ENCODE peak calls at places on chromosomes 2 and 18, in eight cellular contexts. One of them, this sample, is unnamed. For H3K4me1, the result is how much of the 10 kb centered on the place peaks cover.

GRCh38 chr2:127561371-127561770 is 25.9 kb downstream of the MYO7B start:
- DNase-seq in heart left ventricle: no peak
- DNase-seq in psoas muscle: no peak
- DNase-seq in CD8-positive, alpha-beta memory T cell: no peak
- DNase-seq in right lobe of liver: no peak
- DNase-seq in fibroblast of lung: no peak
- DNase-seq in MM.1S: no peak
- DNase-seq in CD8-positive, alpha-beta T cell: no peak
- DNase-seq in this sample: no peak

GRCh38 chr2:233439191-233439590 is 84.9 kb downstream of the DGKD start:
- DNase-seq in psoas muscle: peak
- DNase-seq in right lobe of liver: peak
- DNase-seq in fibroblast of lung: peak
- DNase-seq in CD8-positive, alpha-beta memory T cell: no peak
- DNase-seq in MM.1S: no peak
- DNase-seq in CD8-positive, alpha-beta T cell: no peak
- DNase-seq in heart left ventricle: peak
- DNase-seq in this sample: no peak

GRCh38 chr2:189124175-189124574 is 55.4 kb downstream of the COL5A2 start:
- DNase-seq in right lobe of liver: no peak
- DNase-seq in MM.1S: no peak
- DNase-seq in CD8-positive, alpha-beta T cell: no peak
- DNase-seq in fibroblast of lung: peak
- DNase-seq in psoas muscle: no peak
- DNase-seq in CD8-positive, alpha-beta memory T cell: no peak
- DNase-seq in heart left ventricle: no peak
- DNase-seq in this sample: no peak

GRCh38 chr2:23422089-23423061 is 37.4 kb downstream of the KLHL29 start:
- DNase-seq in fibroblast of lung: no peak
- DNase-seq in psoas muscle: no peak
- DNase-seq in CD8-positive, alpha-beta memory T cell: no peak
- DNase-seq in CD8-positive, alpha-beta T cell: no peak
- DNase-seq in heart left ventricle: peak
- DNase-seq in right lobe of liver: no peak
- DNase-seq in MM.1S: no peak
- DNase-seq in this sample: no peak

GRCh38 chr18:33440384-33441043 is at the start of gene CCDC178:
- DNase-seq in heart left ventricle: peak
- DNase-seq in fibroblast of lung: peak
- DNase-seq in right lobe of liver: no peak
- DNase-seq in CD8-positive, alpha-beta T cell: no peak
- DNase-seq in CD8-positive, alpha-beta memory T cell: no peak
- DNase-seq in MM.1S: no peak
- DNase-seq in psoas muscle: no peak
- DNase-seq in this sample: no peak

GRCh38 chr2:150482667-150483260 is 4.7 kb downstream of the RND3 start:
- DNase-seq in MM.1S: no peak
- DNase-seq in heart left ventricle: no peak
- DNase-seq in right lobe of liver: no peak
- DNase-seq in fibroblast of lung: no peak
- DNase-seq in CD8-positive, alpha-beta T cell: no peak
- DNase-seq in psoas muscle: no peak
- DNase-seq in CD8-positive, alpha-beta memory T cell: no peak
- DNase-seq in this sample: no peak

GRCh38 chr2:99648115-99648850 is 158.5 kb upstream of the REV1 start:
- DNase-seq in CD8-positive, alpha-beta memory T cell: no peak
- DNase-seq in right lobe of liver: no peak
- DNase-seq in heart left ventricle: peak
- DNase-seq in CD8-positive, alpha-beta T cell: no peak
- DNase-seq in MM.1S: no peak
- DNase-seq in psoas muscle: no peak
- DNase-seq in fibroblast of lung: peak
- DNase-seq in this sample: no peak

GRCh38 chr2:15579641-15580040 is 12.0 kb upstream of the DDX1 start:
- DNase-seq in fibroblast of lung: peak
- DNase-seq in MM.1S: no peak
- DNase-seq in CD8-positive, alpha-beta memory T cell: no peak
- DNase-seq in psoas muscle: no peak
- DNase-seq in right lobe of liver: no peak
- DNase-seq in heart left ventricle: no peak
- DNase-seq in CD8-positive, alpha-beta T cell: no peak
- DNase-seq in this sample: no peak

GRCh38 chr2:229725716-229726346 is 11.5 kb upstream of the DNER start:
- DNase-seq in fibroblast of lung: peak
- DNase-seq in psoas muscle: no peak
- DNase-seq in heart left ventricle: no peak
- DNase-seq in CD8-positive, alpha-beta memory T cell: no peak
- DNase-seq in CD8-positive, alpha-beta T cell: no peak
- DNase-seq in MM.1S: no peak
- DNase-seq in right lobe of liver: no peak
- DNase-seq in this sample: no peak

GRCh38 chr2:240551288-240551687 is 6.5 kb downstream of the ANKMY1 start:
- DNase-seq in CD8-positive, alpha-beta memory T cell: no peak
- DNase-seq in heart left ventricle: no peak
- DNase-seq in fibroblast of lung: no peak
- DNase-seq in MM.1S: no peak
- DNase-seq in CD8-positive, alpha-beta T cell: no peak
- DNase-seq in right lobe of liver: no peak
- DNase-seq in psoas muscle: no peak
- DNase-seq in this sample: no peak

GRCh38 chr2:201698588-201699226 is at the start of gene MPP4:
- DNase-seq in heart left ventricle: no peak
- DNase-seq in right lobe of liver: no peak
- DNase-seq in psoas muscle: no peak
- DNase-seq in fibroblast of lung: peak
- DNase-seq in CD8-positive, alpha-beta T cell: no peak
- DNase-seq in CD8-positive, alpha-beta memory T cell: no peak
- DNase-seq in MM.1S: no peak
- DNase-seq in this sample: no peak

GRCh38 chr2:238511614-238511950 is 84.9 kb downstream of the ASB1 start:
- DNase-seq in MM.1S: no peak
- DNase-seq in CD8-positive, alpha-beta memory T cell: no peak
- DNase-seq in heart left ventricle: no peak
- DNase-seq in psoas muscle: no peak
- DNase-seq in CD8-positive, alpha-beta T cell: no peak
- DNase-seq in fibroblast of lung: no peak
- DNase-seq in right lobe of liver: no peak
- DNase-seq in this sample: no peak

GRCh38 chr2:234218261-234219180 is 168.0 kb downstream of the SPP2 start:
- DNase-seq in MM.1S: no peak
- DNase-seq in right lobe of liver: no peak
- DNase-seq in psoas muscle: no peak
- DNase-seq in CD8-positive, alpha-beta T cell: peak
- DNase-seq in heart left ventricle: no peak
- DNase-seq in CD8-positive, alpha-beta memory T cell: no peak
- DNase-seq in fibroblast of lung: no peak
- DNase-seq in this sample: peak

GRCh38 chr2:62089658-62090057 is 106.3 kb upstream of the B3GNT2 start:
- DNase-seq in CD8-positive, alpha-beta memory T cell: no peak
- DNase-seq in MM.1S: no peak
- DNase-seq in CD8-positive, alpha-beta T cell: no peak
- DNase-seq in psoas muscle: no peak
- DNase-seq in right lobe of liver: no peak
- DNase-seq in fibroblast of lung: peak
- DNase-seq in heart left ventricle: no peak
- DNase-seq in this sample: no peak

GRCh38 chr2:69380072-69380917 is 6.7 kb downstream of the GFPT1 start:
- DNase-seq in CD8-positive, alpha-beta memory T cell: no peak
- DNase-seq in fibroblast of lung: no peak
- DNase-seq in MM.1S: no peak
- DNase-seq in CD8-positive, alpha-beta T cell: no peak
- DNase-seq in psoas muscle: no peak
- DNase-seq in heart left ventricle: no peak
- DNase-seq in right lobe of liver: no peak
- DNase-seq in this sample: no peak

GRCh38 chr2:181306785-181307184 is 150.4 kb upstream of the ITGA4 start:
- DNase-seq in CD8-positive, alpha-beta T cell: no peak
- DNase-seq in CD8-positive, alpha-beta memory T cell: no peak
- DNase-seq in MM.1S: peak
- DNase-seq in heart left ventricle: no peak
- DNase-seq in fibroblast of lung: peak
- DNase-seq in right lobe of liver: no peak
- DNase-seq in psoas muscle: no peak
- DNase-seq in this sample: no peak

GRCh38 chr2:181307203-181307991 is 149.8 kb upstream of the ITGA4 start:
- DNase-seq in MM.1S: peak
- DNase-seq in CD8-positive, alpha-beta T cell: no peak
- DNase-seq in fibroblast of lung: no peak
- DNase-seq in psoas muscle: no peak
- DNase-seq in heart left ventricle: no peak
- DNase-seq in right lobe of liver: no peak
- DNase-seq in CD8-positive, alpha-beta memory T cell: no peak
- DNase-seq in this sample: no peak

GRCh38 chr2:181308731-181309130 is 148.5 kb upstream of the ITGA4 start:
- DNase-seq in CD8-positive, alpha-beta T cell: no peak
- DNase-seq in right lobe of liver: no peak
- DNase-seq in psoas muscle: no peak
- DNase-seq in CD8-positive, alpha-beta memory T cell: no peak
- DNase-seq in fibroblast of lung: no peak
- DNase-seq in MM.1S: peak
- DNase-seq in heart left ventricle: no peak
- DNase-seq in this sample: no peak

GRCh38 chr2:181304011-181304844 is 153.0 kb upstream of the ITGA4 start:
- DNase-seq in MM.1S: peak
- DNase-seq in right lobe of liver: no peak
- DNase-seq in psoas muscle: no peak
- DNase-seq in CD8-positive, alpha-beta T cell: no peak
- DNase-seq in fibroblast of lung: no peak
- DNase-seq in heart left ventricle: no peak
- DNase-seq in CD8-positive, alpha-beta memory T cell: no peak
- DNase-seq in this sample: peak

GRCh38 chr2:181305151-181306123 is 151.7 kb upstream of the ITGA4 start:
- DNase-seq in psoas muscle: no peak
- DNase-seq in heart left ventricle: peak
- DNase-seq in fibroblast of lung: peak
- DNase-seq in right lobe of liver: no peak
- DNase-seq in CD8-positive, alpha-beta memory T cell: peak
- DNase-seq in MM.1S: peak
- DNase-seq in CD8-positive, alpha-beta T cell: peak
- DNase-seq in this sample: no peak
- H3K4me1 ChIP-seq in psoas muscle: under half
- H3K4me1 ChIP-seq in heart left ventricle: under half
- H3K4me1 ChIP-seq in fibroblast of lung: under half
- H3K4me1 ChIP-seq in right lobe of liver: under half
- H3K4me1 ChIP-seq in CD8-positive, alpha-beta memory T cell: half or more
- H3K4me1 ChIP-seq in MM.1S: half or more
- H3K4me1 ChIP-seq in CD8-positive, alpha-beta T cell: half or more
- H3K4me1 ChIP-seq in this sample: under half

DNA sequence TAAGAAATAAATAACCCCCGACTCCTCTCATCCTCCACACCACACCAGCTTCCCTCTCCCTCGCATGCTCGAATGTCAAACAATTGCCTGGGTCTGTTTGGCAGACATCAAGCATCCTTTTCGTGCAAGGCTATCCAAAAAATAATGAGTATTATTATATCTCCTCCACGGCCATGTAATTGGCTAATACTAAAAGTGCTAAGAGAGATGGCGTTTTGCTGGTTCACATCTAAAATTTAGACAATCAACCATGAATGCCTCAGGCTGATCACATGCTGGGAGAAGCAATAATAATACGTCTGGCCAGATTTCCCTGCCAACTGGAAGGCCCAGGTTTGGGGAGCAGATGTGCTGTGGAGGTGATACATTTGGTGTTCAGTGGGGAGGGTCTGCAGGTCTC is 60.4 kb upstream of the CREB1 start:
- DNase-seq in right lobe of liver: no peak
- DNase-seq in CD8-positive, alpha-beta T cell: no peak
- DNase-seq in MM.1S: no peak
- DNase-seq in fibroblast of lung: no peak
- DNase-seq in CD8-positive, alpha-beta memory T cell: no peak
- DNase-seq in heart left ventricle: no peak
- DNase-seq in psoas muscle: no peak
- DNase-seq in this sample: no peak
- H3K4me1 ChIP-seq in right lobe of liver: under half
- H3K4me1 ChIP-seq in CD8-positive, alpha-beta T cell: under half
- H3K4me1 ChIP-seq in MM.1S: under half
- H3K4me1 ChIP-seq in fibroblast of lung: under half
- H3K4me1 ChIP-seq in CD8-positive, alpha-beta memory T cell: under half
- H3K4me1 ChIP-seq in heart left ventricle: under half
- H3K4me1 ChIP-seq in psoas muscle: under half
- H3K4me1 ChIP-seq in this sample: under half

GRCh38 chr18:6624729-6625308 is 104.7 kb upstream of the ARHGAP28 start:
- DNase-seq in right lobe of liver: no peak
- DNase-seq in heart left ventricle: no peak
- DNase-seq in MM.1S: no peak
- DNase-seq in psoas muscle: no peak
- DNase-seq in fibroblast of lung: peak
- DNase-seq in CD8-positive, alpha-beta memory T cell: no peak
- DNase-seq in CD8-positive, alpha-beta T cell: no peak
- DNase-seq in this sample: no peak
- H3K4me1 ChIP-seq in right lobe of liver: under half
- H3K4me1 ChIP-seq in heart left ventricle: under half
- H3K4me1 ChIP-seq in MM.1S: under half
- H3K4me1 ChIP-seq in psoas muscle: under half
- H3K4me1 ChIP-seq in fibroblast of lung: under half
- H3K4me1 ChIP-seq in CD8-positive, alpha-beta memory T cell: under half
- H3K4me1 ChIP-seq in CD8-positive, alpha-beta T cell: under half
- H3K4me1 ChIP-seq in this sample: under half

GRCh38 chr2:43190305-43191052 is 35.9 kb downstream of the ZFP36L2 start:
- DNase-seq in right lobe of liver: no peak
- DNase-seq in heart left ventricle: no peak
- DNase-seq in psoas muscle: no peak
- DNase-seq in CD8-positive, alpha-beta memory T cell: no peak
- DNase-seq in MM.1S: no peak
- DNase-seq in fibroblast of lung: no peak
- DNase-seq in CD8-positive, alpha-beta T cell: no peak
- DNase-seq in this sample: no peak

GRCh38 chr2:43193996-43194869 is 32.2 kb downstream of the ZFP36L2 start:
- DNase-seq in right lobe of liver: peak
- DNase-seq in CD8-positive, alpha-beta T cell: no peak
- DNase-seq in fibroblast of lung: no peak
- DNase-seq in CD8-positive, alpha-beta memory T cell: no peak
- DNase-seq in MM.1S: no peak
- DNase-seq in psoas muscle: no peak
- DNase-seq in heart left ventricle: no peak
- DNase-seq in this sample: no peak

GRCh38 chr2:43193652-43193995 is 32.8 kb downstream of the ZFP36L2 start:
- DNase-seq in CD8-positive, alpha-beta memory T cell: no peak
- DNase-seq in right lobe of liver: no peak
- DNase-seq in MM.1S: no peak
- DNase-seq in heart left ventricle: no peak
- DNase-seq in CD8-positive, alpha-beta T cell: no peak
- DNase-seq in fibroblast of lung: no peak
- DNase-seq in psoas muscle: no peak
- DNase-seq in this sample: no peak

GRCh38 chr2:43192939-43193651 is 33.3 kb downstream of the ZFP36L2 start:
- DNase-seq in heart left ventricle: no peak
- DNase-seq in MM.1S: no peak
- DNase-seq in CD8-positive, alpha-beta T cell: no peak
- DNase-seq in CD8-positive, alpha-beta memory T cell: no peak
- DNase-seq in right lobe of liver: no peak
- DNase-seq in fibroblast of lung: no peak
- DNase-seq in psoas muscle: no peak
- DNase-seq in this sample: no peak

DNA sequence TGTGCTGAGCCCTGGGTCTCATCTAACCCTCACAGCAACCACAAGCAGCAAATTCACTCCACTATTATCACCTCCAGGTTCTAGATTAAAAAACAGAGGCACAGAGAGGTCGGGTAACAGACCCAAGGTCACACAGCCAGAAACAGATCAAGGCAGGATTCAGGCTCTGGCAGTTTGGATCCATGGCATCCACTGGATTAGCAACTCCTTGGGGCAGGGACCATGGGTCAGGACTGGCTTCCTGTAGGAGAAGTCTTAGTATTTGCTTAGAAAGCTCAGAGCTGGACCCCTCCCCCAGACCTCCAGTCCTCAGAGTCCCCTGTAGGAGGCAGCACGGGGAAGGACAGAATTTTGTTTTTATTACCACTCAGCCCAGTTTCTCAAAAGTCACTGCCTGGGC is 34.4 kb downstream of the ZFP36L2 start:
- DNase-seq in heart left ventricle: no peak
- DNase-seq in MM.1S: peak
- DNase-seq in psoas muscle: no peak
- DNase-seq in CD8-positive, alpha-beta memory T cell: no peak
- DNase-seq in right lobe of liver: no peak
- DNase-seq in fibroblast of lung: no peak
- DNase-seq in CD8-positive, alpha-beta T cell: no peak
- DNase-seq in this sample: no peak
- H3K4me1 ChIP-seq in heart left ventricle: under half
- H3K4me1 ChIP-seq in MM.1S: under half
- H3K4me1 ChIP-seq in psoas muscle: under half
- H3K4me1 ChIP-seq in CD8-positive, alpha-beta memory T cell: half or more
- H3K4me1 ChIP-seq in right lobe of liver: under half
- H3K4me1 ChIP-seq in fibroblast of lung: under half
- H3K4me1 ChIP-seq in CD8-positive, alpha-beta T cell: half or more
- H3K4me1 ChIP-seq in this sample: half or more

This sample was measured in CD4-positive, CD25-positive, alpha-beta regulatory T cell.